ENCODE peak calls at places on chromosome 1, in eight cellular contexts. X, H, W, M, B, K, G and N are unnamed samples.

GRCh38 chr1:117695796-117696505 is 90.1 kb downstream of the TENT5C start:
- DNase-seq in X (peak), H (no peak), W (peak), M (no peak), B (no peak), K (peak), G (no peak), N (peak)

GRCh38 chr1:99119193-99119592 is 114.5 kb upstream of the PLPPR5 start:
- DNase-seq in X (no peak), H (no peak), W (no peak), M (no peak), B (no peak), K (peak), G (no peak), N (peak)

GRCh38 chr1:169115891-169116585 is 9.5 kb downstream of the ATP1B1 start:
- DNase-seq in X (peak), H (peak), W (peak), M (peak), B (peak), K (no peak), G (no peak), N (peak)

GRCh38 chr1:94274561-94274960 is 37.2 kb upstream of the ARHGAP29 start:
- DNase-seq in X (no peak), H (no peak), W (no peak), M (no peak), B (no peak), K (no peak), G (no peak), N (no peak)

GRCh38 chr1:163535807-163536206 is 214.1 kb downstream of the NUF2 start:
- DNase-seq in X (peak), H (no peak), W (peak), M (no peak), B (no peak), K (peak), G (peak), N (peak)

GRCh38 chr1:20168547-20169491 is 17.1 kb upstream of the UBXN10 start:
- DNase-seq in X (no peak), H (no peak), W (no peak), M (no peak), B (no peak), K (no peak), G (peak), N (no peak)

GRCh38 chr1:200090252-200091159 is 63.0 kb downstream of the NR5A2 start:
- DNase-seq in X (peak), H (no peak), W (no peak), M (no peak), B (no peak), K (no peak), G (peak), N (no peak)

GRCh38 chr1:155125946-155126493 is 1.7 kb upstream of the EFNA1 start:
- DNase-seq in X (peak), H (no peak), W (peak), M (peak), B (no peak), K (no peak), G (peak), N (peak)

GRCh38 chr1:64186898-64187280 is 16.5 kb upstream of the UBE2U start:
- DNase-seq in X (no peak), H (no peak), W (no peak), M (no peak), B (no peak), K (no peak), G (no peak), N (no peak)

GRCh38 chr1:71414229-71414628 is 333.4 kb upstream of the ZRANB2 start:
- DNase-seq in X (no peak), H (no peak), W (no peak), M (no peak), B (no peak), K (no peak), G (no peak), N (peak)

GRCh38 chr1:178774263-178774662 is 49.2 kb downstream of the RALGPS2 start:
- DNase-seq in X (peak), H (no peak), W (peak), M (no peak), B (no peak), K (peak), G (no peak), N (peak)

DNA sequence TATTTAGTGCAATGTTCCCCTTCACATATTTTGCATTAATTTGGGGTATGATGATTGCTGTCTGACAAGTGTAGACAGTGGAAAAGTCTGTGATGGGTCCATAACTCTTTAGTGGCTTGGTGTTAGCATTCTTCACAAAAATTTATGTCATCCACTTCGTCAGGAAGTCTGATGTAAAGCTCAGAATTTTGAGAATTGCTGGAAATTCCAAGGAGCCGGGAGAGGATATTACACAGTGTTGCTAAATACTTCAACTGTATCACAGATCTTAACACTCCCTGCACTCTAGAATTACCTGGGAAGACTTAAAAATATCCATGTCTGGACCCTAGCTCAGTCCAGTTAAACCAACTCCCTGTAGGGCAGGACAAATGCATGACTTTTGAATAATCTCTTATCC is 549.8 kb upstream of the PLXNA2 start:
- DNase-seq in X (no peak), H (no peak), W (no peak), M (no peak), B (no peak), K (no peak), G (no peak), N (no peak)
- TF ChIP-seq CTCF in X (no peak), H (no peak), W (no peak), M (no peak), B (no peak), K (no peak), G (no peak), N (no peak)

GRCh38 chr1:108877858-108878257 is 1.1 kb downstream of the GPSM2 start:
- DNase-seq in X (peak), H (no peak), W (no peak), M (peak), B (no peak), K (peak), G (peak), N (peak)
- H3K4me3 ChIP-seq in X (peak), H (peak), W (peak), M (peak), B (peak), K (peak), G (peak), N (peak)

DNA sequence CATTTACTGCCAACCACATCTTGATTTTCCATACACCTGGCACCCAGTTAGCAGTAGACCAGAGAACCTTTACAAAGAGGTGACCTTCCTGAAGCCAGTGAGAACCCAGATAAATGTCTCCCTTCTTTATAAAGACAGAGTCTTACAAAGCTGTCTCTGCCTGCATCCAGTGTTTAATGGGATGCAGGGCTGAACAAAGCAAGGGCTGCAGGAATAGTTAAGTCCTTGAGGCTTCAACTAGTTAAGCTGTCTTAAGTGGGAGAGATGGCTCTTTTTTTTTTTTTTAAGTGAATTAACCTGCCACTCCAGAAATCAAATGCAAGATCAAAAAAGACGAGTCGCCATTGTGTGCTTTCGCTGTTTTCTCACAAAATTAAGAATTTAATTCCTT is 1.5 kb downstream of the AHCYL1 start:
- DNase-seq in X (no peak), H (no peak), W (no peak), M (no peak), B (no peak), K (no peak), G (peak), N (no peak)
- TF ChIP-seq CTCF in X (no peak), H (no peak), W (no peak), M (no peak), B (no peak), K (no peak), G (no peak), N (no peak)

DNA sequence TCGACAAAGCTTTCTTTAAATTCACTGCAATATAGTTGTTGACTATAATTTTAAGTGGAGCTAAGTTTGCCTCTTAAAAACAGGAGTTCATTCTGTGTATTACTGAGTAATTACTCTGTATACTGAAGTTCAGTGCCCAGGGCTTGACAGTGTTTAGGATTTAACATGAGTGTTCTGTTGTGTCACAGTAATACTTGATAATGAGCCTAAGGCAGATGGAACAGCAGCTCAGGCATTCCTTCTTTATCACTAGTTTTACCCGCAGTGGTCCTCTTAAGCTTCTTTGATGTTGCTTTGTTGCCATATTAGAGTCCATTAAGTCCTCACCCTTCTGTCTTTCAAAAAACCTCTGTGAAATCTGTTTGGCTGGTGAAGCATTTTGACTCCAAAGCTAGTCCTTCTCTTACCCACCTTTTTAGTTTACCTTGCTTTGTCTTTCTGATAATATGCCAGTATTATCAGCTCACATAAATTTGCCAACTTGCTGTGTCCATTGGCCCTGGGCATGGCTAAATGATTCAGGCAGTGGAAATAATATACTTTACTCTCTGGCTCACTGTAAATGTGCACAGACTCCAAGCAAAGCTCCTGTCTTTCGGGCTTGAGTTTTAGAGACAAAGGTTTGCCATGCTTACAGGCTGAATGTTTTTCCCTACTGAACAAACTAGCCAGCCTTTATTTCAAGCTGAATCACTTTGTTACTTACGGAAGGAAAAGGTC is 17.7 kb downstream of the HIPK1 start:
- DNase-seq in X (peak), H (no peak), W (no peak), M (no peak), B (no peak), K (peak), G (peak), N (no peak)
- H3K4me3 ChIP-seq in X (no peak), H (peak), W (no peak), M (no peak), B (no peak), K (no peak), G (no peak), N (no peak)

GRCh38 chr1:5099558-5099957 is 445.1 kb downstream of the AJAP1 start:
- DNase-seq in X (no peak), H (no peak), W (no peak), M (no peak), B (no peak), K (no peak), G (peak), N (no peak)
- TF ChIP-seq CTCF in X (no peak), H (no peak), W (no peak), M (no peak), B (no peak), K (no peak), G (peak), N (no peak)